ENCODE peak calls at places on chromosomes 4 and X, in four cellular contexts. H is mesenteric fat pad, B is NCI-H2029, C is T-helper 1 cell. E is an unnamed sample.

GRCh38 chr4:83830138-83830537 is 294.2 kb downstream of the GPAT3 start:
- DNase-seq in H (no peak), B (no peak), C (no peak), E (no peak)

GRCh38 chr4:54004463-54004862 is 59.9 kb downstream of the CHIC2 start:
- DNase-seq in H (no peak), B (no peak), C (no peak), E (no peak)

GRCh38 chrX:72621163-72621562 is 48.5 kb upstream of the HDAC8 start:
- DNase-seq in H (no peak), B (no peak), C (no peak), E (no peak)

GRCh38 chr4:186088516-186088915 is 16.0 kb upstream of the FAM149A start:
- DNase-seq in H (no peak), B (no peak), C (no peak), E (no peak)

GRCh38 chr4:7524841-7525240 is 90.1 kb upstream of the PSAPL1 start:
- DNase-seq in H (no peak), B (no peak), C (no peak), E (no peak)

GRCh38 chr4:40763228-40763716 is 13.5 kb downstream of the NSUN7 start:
- DNase-seq in H (no peak), B (no peak), C (no peak), E (no peak)

GRCh38 chr4:125773502-125773901 is 458.7 kb downstream of the FAT4 start:
- DNase-seq in H (no peak), B (no peak), C (no peak), E (no peak)

GRCh38 chr4:113534698-113535097 is 226.8 kb downstream of the CAMK2D start:
- DNase-seq in H (no peak), B (no peak), C (no peak), E (no peak)

GRCh38 chr4:2893772-2894171 is 50.1 kb downstream of the ADD1 start:
- DNase-seq in H (no peak), B (no peak), C (no peak), E (no peak)

E was measured in brain pericyte.